ENCODE peak calls at places on chromosomes 7 and 10, in eight cellular contexts. Y is heart left ventricle, N is lower leg skin, K is NB4, P is ovary, V is A549, M is body of pancreas, G is transverse colon. W is an unnamed sample.

GRCh38 chr7:82294258-82294855 is 149.2 kb downstream of the CACNA2D1 start:
- DNase-seq in Y (no peak), N (no peak), K (no peak), P (no peak), V (no peak), M (no peak), G (no peak), W (no peak)

GRCh38 chr7:13897825-13898224 is 91.6 kb downstream of the ETV1 start:
- DNase-seq in Y (no peak), N (no peak), K (no peak), P (no peak), V (no peak), M (no peak), G (no peak), W (no peak)

GRCh38 chr7:99003419-99003818 is 125.1 kb downstream of the TRRAP start:
- DNase-seq in Y (no peak), N (peak), K (no peak), P (no peak), V (no peak), M (no peak), G (no peak), W (no peak)

GRCh38 chr10:132862485-132863420 is 76.8 kb upstream of the NKX6-2 start:
- DNase-seq in Y (peak), N (peak), K (peak), P (no peak), V (no peak), M (no peak), G (peak), W (peak)

GRCh38 chr7:79709574-79710409 is 256.3 kb upstream of the MAGI2 start:
- DNase-seq in Y (no peak), N (no peak), K (peak), P (no peak), V (peak), M (no peak), G (peak), W (no peak)

GRCh38 chr10:33336606-33337334 is 2.3 kb upstream of the NRP1 start:
- DNase-seq in Y (peak), N (peak), K (peak), P (peak), V (peak), M (peak), G (peak), W (no peak)

GRCh38 chr10:129462257-129462795 is 4.7 kb upstream of the MGMT start:
- DNase-seq in Y (no peak), N (peak), K (no peak), P (no peak), V (no peak), M (no peak), G (no peak), W (no peak)

GRCh38 chr7:148116195-148116594 is 474.4 kb upstream of the C7orf33 start:
- DNase-seq in Y (no peak), N (no peak), K (no peak), P (no peak), V (no peak), M (no peak), G (no peak), W (no peak)

GRCh38 chr10:130222381-130222780 is 86.2 kb downstream of the GLRX3 start:
- DNase-seq in Y (peak), N (peak), K (no peak), P (no peak), V (no peak), M (no peak), G (no peak), W (peak)

GRCh38 chr7:25527665-25528064 is 299.4 kb upstream of the NPVF start:
- DNase-seq in Y (no peak), N (no peak), K (no peak), P (no peak), V (no peak), M (no peak), G (no peak), W (no peak)

GRCh38 chr7:111164442-111164841 is 73.5 kb downstream of the LRRN3 start:
- DNase-seq in Y (no peak), N (no peak), K (no peak), P (no peak), V (no peak), M (no peak), G (no peak), W (no peak)

GRCh38 chr10:125149278-125150047 is 10.9 kb downstream of the CTBP2 start:
- DNase-seq in Y (peak), N (peak), K (peak), P (peak), V (peak), M (peak), G (peak), W (peak)

GRCh38 chr7:12234334-12234733 is 23.2 kb downstream of the TMEM106B start:
- DNase-seq in Y (no peak), N (no peak), K (no peak), P (no peak), V (no peak), M (no peak), G (no peak), W (no peak)

GRCh38 chr7:103387267-103387666 is 39.8 kb downstream of the PSMC2 start:
- DNase-seq in Y (no peak), N (no peak), K (no peak), P (no peak), V (no peak), M (no peak), G (no peak), W (no peak)

GRCh38 chr7:129574487-129574886 is 37.0 kb upstream of the NRF1 start:
- DNase-seq in Y (peak), N (no peak), K (no peak), P (no peak), V (peak), M (peak), G (no peak), W (no peak)

GRCh38 chr7:158536871-158537865 is 50.5 kb downstream of the PTPRN2 start:
- DNase-seq in Y (no peak), N (no peak), K (peak), P (no peak), V (no peak), M (no peak), G (no peak), W (no peak)

GRCh38 chr10:35194906-35195305 is 68.3 kb downstream of the CREM start:
- DNase-seq in Y (no peak), N (no peak), K (peak), P (no peak), V (peak), M (peak), G (no peak), W (no peak)

GRCh38 chr7:32001948-32002347 is 68.3 kb downstream of the PDE1C start:
- DNase-seq in Y (no peak), N (no peak), K (no peak), P (no peak), V (no peak), M (no peak), G (no peak), W (no peak)

GRCh38 chr10:17272648-17273047 is 44.6 kb downstream of the VIM start:
- DNase-seq in Y (no peak), N (no peak), K (no peak), P (no peak), V (no peak), M (no peak), G (no peak), W (no peak)

GRCh38 chr10:95783741-95784140 is 27.8 kb downstream of the ENTPD1 start:
- DNase-seq in Y (no peak), N (no peak), K (no peak), P (no peak), V (no peak), M (no peak), G (no peak), W (no peak)

GRCh38 chr7:88278881-88279280 is 27.8 kb downstream of the STEAP4 start:
- DNase-seq in Y (no peak), N (no peak), K (peak), P (no peak), V (no peak), M (peak), G (no peak), W (no peak)

GRCh38 chr7:41030673-41031072 is 672.2 kb downstream of the INHBA start:
- DNase-seq in Y (no peak), N (no peak), K (no peak), P (no peak), V (no peak), M (no peak), G (no peak), W (no peak)

GRCh38 chr7:414681-415560 is 104.7 kb downstream of the PDGFA start:
- DNase-seq in Y (no peak), N (peak), K (no peak), P (peak), V (no peak), M (no peak), G (no peak), W (no peak)

GRCh38 chr7:84393776-84394175 is 199.2 kb upstream of the SEMA3A start:
- DNase-seq in Y (no peak), N (no peak), K (no peak), P (no peak), V (no peak), M (no peak), G (no peak), W (no peak)

GRCh38 chr7:37442268-37442667 is 6.4 kb downstream of the ELMO1 start:
- DNase-seq in Y (no peak), N (no peak), K (no peak), P (no peak), V (no peak), M (no peak), G (no peak), W (no peak)

GRCh38 chr7:92835140-92835850 is 1.1 kb downstream of the CDK6 start:
- DNase-seq in Y (peak), N (peak), K (peak), P (peak), V (peak), M (peak), G (peak), W (peak)

GRCh38 chr10:44306147-44306710 is 78.7 kb downstream of the CXCL12 start:
- DNase-seq in Y (no peak), N (no peak), K (no peak), P (no peak), V (peak), M (no peak), G (no peak), W (no peak)

GRCh38 chr7:23938937-23939552 is 229.0 kb downstream of the STK31 start:
- DNase-seq in Y (no peak), N (no peak), K (peak), P (no peak), V (peak), M (peak), G (peak), W (peak)

GRCh38 chr10:14584643-14585042 is 190.1 kb downstream of the FAM107B start:
- DNase-seq in Y (no peak), N (no peak), K (no peak), P (no peak), V (no peak), M (no peak), G (no peak), W (peak)

GRCh38 chr10:92387289-92387940 is 96.4 kb downstream of the MARCHF5 start:
- DNase-seq in Y (no peak), N (peak), K (peak), P (no peak), V (peak), M (peak), G (no peak), W (no peak)

GRCh38 chr7:17829001-17829400 is 111.3 kb downstream of the SNX13 start:
- DNase-seq in Y (no peak), N (no peak), K (no peak), P (no peak), V (no peak), M (no peak), G (no peak), W (no peak)

GRCh38 chr7:106284516-106285050 is at the start of gene NAMPT:
- DNase-seq in Y (peak), N (peak), K (peak), P (peak), V (no peak), M (peak), G (peak), W (peak)

GRCh38 chr7:42605381-42605780 is 306.5 kb downstream of the C7orf25 start:
- DNase-seq in Y (no peak), N (no peak), K (no peak), P (no peak), V (no peak), M (no peak), G (no peak), W (no peak)

GRCh38 chr10:14549496-14549895 is 218.8 kb upstream of the FRMD4A start:
- DNase-seq in Y (no peak), N (no peak), K (no peak), P (no peak), V (no peak), M (no peak), G (no peak), W (no peak)

DNA sequence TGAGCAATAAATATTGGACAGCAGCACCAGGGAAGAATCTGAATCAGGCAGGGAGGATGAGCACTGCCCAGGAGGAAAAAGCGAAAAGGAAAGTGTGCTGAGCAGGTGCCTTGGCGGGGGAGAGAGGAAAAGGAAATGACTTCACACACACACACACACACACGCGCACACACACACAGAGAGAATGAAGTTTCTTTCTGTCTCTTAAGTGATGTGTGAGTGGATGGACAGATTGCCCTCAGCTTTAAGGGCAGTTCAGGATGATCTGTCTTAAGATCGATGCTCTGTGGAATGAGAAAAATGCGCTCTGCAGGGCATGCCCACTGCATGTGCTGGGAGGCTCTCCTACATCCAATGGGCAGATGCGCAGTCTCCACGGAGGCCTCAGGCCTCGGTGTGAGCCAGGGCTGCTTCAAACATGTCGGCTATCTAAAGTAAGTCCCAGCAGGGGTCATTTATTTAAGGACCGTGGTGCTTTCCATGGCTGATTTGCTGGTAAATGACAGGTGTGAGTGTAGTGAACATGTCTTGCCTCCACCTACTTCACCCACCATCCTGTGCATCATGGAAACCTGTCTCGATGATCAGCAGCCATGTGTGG is 2.5 kb upstream of the ACBD5 start:
- DNase-seq in Y (peak), N (peak), K (peak), P (peak), V (peak), M (peak), G (peak), W (peak)
- TF ChIP-seq POLR2A in Y (no peak), N (no peak), K (peak), P (no peak), V (peak), M (peak), G (peak), W (no peak)

GRCh38 chr10:102067091-102067916 is 2.2 kb downstream of the HPS6 start:
- DNase-seq in Y (no peak), N (no peak), K (no peak), P (no peak), V (no peak), M (no peak), G (no peak), W (no peak)
- TF ChIP-seq POLR2A in Y (no peak), N (no peak), K (no peak), P (no peak), V (no peak), M (no peak), G (no peak), W (no peak)

GRCh38 chr10:100265821-100266485 is 1.5 kb downstream of the CWF19L1 start:
- DNase-seq in Y (no peak), N (no peak), K (peak), P (no peak), V (no peak), M (no peak), G (no peak), W (no peak)

DNA sequence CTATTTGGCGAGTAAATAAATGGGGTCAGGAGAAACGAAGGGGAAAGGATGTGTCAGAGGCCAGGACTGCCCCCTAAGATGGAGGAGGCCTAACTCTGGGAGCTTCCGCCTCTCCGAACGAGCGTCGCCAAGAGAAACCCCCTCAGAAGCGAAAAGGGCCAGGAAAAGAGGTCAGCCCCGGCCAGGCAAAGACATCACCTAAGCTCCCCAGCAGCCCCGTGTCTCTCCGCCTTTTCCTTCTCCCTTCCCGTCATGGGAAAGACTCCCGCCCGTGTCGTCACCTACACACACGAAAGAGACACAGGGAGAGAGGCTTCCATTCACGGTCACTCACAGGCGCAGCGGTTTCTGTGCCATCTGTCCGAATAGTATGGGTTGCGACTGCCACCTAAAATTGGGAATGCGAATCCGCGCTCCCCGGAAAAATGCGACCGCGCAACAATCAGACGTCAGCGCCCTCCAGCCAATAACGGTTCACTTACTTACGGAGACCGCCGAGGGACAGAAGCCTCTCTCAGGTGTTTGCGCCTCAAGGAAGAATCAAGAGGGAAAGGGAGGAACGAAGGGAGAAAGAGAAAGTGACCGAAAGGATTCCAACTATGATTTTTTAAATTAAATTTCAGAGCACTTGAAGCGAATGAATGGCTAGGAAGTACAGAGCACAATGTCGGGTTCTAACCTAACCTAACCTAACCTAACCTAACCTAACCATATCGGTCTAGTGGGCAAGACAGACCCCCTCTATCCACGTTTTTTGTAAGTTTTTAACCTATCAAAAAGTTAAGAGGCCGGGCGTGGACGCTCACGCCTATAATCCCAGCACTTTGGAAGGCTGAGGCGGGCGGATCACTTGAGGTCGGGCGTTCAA is at the start of gene CWF19L1:
- DNase-seq in Y (peak), N (peak), K (peak), P (peak), V (peak), M (peak), G (peak), W (peak)
- TF ChIP-seq POLR2A in Y (peak), N (no peak), K (peak), P (peak), V (peak), M (peak), G (peak), W (peak)

GRCh38 chr7:26864309-26865093 is at the start of gene SKAP2:
- DNase-seq in Y (peak), N (peak), K (peak), P (peak), V (peak), M (peak), G (peak), W (peak)
- TF ChIP-seq POLR2A in Y (peak), N (no peak), K (peak), P (peak), V (peak), M (peak), G (peak), W (peak)

GRCh38 chr7:150378115-150378852 is 846 bp upstream of the ZNF775 start:
- DNase-seq in Y (peak), N (peak), K (peak), P (peak), V (peak), M (peak), G (peak), W (peak)
- TF ChIP-seq POLR2A in Y (no peak), N (no peak), K (peak), P (no peak), V (peak), M (no peak), G (no peak), W (no peak)

DNA sequence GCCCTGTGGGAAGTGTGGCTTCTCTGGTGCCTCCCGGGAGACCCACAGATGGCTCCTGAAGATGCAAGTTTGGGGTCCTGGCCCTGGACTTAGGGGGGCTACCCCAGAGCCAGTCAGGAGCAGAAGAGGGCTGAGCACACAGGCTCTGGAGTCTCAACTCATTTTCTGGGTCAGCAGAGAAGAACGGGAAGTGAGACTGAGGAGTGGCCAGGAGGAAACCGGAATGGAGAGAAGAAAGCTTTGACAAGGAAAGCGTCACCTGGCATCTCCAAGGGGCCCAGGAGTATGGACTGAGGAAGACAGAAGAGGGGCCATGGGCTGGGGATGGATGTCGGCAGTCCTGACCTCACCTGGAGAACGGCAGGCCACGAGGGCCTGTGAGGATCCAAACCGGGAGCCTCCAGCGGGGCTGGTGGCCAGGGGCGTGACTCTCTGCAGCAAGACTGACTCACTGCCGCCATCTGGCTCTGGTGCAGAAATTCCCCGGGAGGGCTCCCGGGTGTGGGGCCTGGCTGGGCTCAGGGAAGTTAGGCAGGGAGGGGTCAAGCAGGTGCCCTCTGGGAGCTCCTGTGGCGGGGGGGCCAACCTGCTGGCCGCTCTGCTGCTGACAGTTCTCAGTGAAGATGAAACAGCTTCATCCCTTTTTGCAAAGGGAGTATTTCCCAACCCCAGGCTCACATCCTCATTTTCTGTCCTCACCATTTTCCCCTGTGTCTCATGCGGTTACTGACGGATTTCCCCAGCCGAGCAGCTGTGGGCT is 23.6 kb downstream of the DAGLB start:
- DNase-seq in Y (peak), N (no peak), K (peak), P (no peak), V (peak), M (peak), G (peak), W (peak)
- TF ChIP-seq POLR2A in Y (no peak), N (no peak), K (no peak), P (no peak), V (no peak), M (no peak), G (no peak), W (no peak)